ENCODE peak calls at places on chromosomes 2 and 18, in five cellular contexts. One of them, this sample, is unnamed.

GRCh38 chr2:165568361-165568760 is 98.9 kb downstream of the CSRNP3 start:
- DNase-seq in GM23338: no peak
- DNase-seq in psoas muscle: no peak
- DNase-seq in RWPE1: no peak
- DNase-seq in left ventricle myocardium inferior: no peak
- DNase-seq in this sample: no peak

GRCh38 chr2:206521612-206522011 is 78.3 kb downstream of the ADAM23 start:
- DNase-seq in RWPE1: no peak
- DNase-seq in GM23338: no peak
- DNase-seq in psoas muscle: no peak
- DNase-seq in left ventricle myocardium inferior: no peak
- DNase-seq in this sample: no peak

GRCh38 chr2:29766191-29766590 is 155.2 kb downstream of the ALK start:
- DNase-seq in psoas muscle: no peak
- DNase-seq in left ventricle myocardium inferior: no peak
- DNase-seq in RWPE1: peak; percentile 23
- DNase-seq in GM23338: no peak
- DNase-seq in this sample: peak; percentile 79

GRCh38 chr2:2012505-2012904 is 268.2 kb upstream of the PXDN start:
- DNase-seq in psoas muscle: no peak
- DNase-seq in left ventricle myocardium inferior: peak; percentile 16
- DNase-seq in GM23338: no peak
- DNase-seq in RWPE1: no peak
- DNase-seq in this sample: no peak

GRCh38 chr18:36441426-36441870 is 143.9 kb downstream of the FHOD3 start:
- DNase-seq in GM23338: no peak
- DNase-seq in left ventricle myocardium inferior: no peak
- DNase-seq in RWPE1: no peak
- DNase-seq in psoas muscle: no peak
- DNase-seq in this sample: peak; percentile 55

GRCh38 chr18:75735291-75735690 is 307.8 kb upstream of the SMIM21 start:
- DNase-seq in GM23338: no peak
- DNase-seq in psoas muscle: no peak
- DNase-seq in left ventricle myocardium inferior: no peak
- DNase-seq in RWPE1: no peak
- DNase-seq in this sample: no peak

GRCh38 chr18:54251606-54252400 is 17.5 kb upstream of the POLI start:
- DNase-seq in psoas muscle: no peak
- DNase-seq in RWPE1: no peak
- DNase-seq in GM23338: no peak
- DNase-seq in left ventricle myocardium inferior: no peak
- DNase-seq in this sample: no peak

GRCh38 chr2:174951746-174952145 is 53.4 kb downstream of the CHN1 start:
- DNase-seq in left ventricle myocardium inferior: no peak
- DNase-seq in psoas muscle: no peak
- DNase-seq in RWPE1: no peak
- DNase-seq in GM23338: no peak
- DNase-seq in this sample: peak; percentile 31

GRCh38 chr2:237128026-237128703 is 42.5 kb downstream of the COPS8 start:
- DNase-seq in left ventricle myocardium inferior: peak; percentile 86
- DNase-seq in GM23338: peak; percentile 28
- DNase-seq in psoas muscle: peak; percentile 93
- DNase-seq in RWPE1: peak; percentile 97
- DNase-seq in this sample: peak; percentile 99

GRCh38 chr18:61394983-61395382 is 61.8 kb downstream of the CDH20 start:
- DNase-seq in psoas muscle: no peak
- DNase-seq in left ventricle myocardium inferior: no peak
- DNase-seq in GM23338: no peak
- DNase-seq in RWPE1: no peak
- DNase-seq in this sample: peak; percentile 39

GRCh38 chr18:55268146-55268545 is 308.9 kb upstream of the CCDC68 start:
- DNase-seq in GM23338: no peak
- DNase-seq in RWPE1: no peak
- DNase-seq in psoas muscle: no peak
- DNase-seq in left ventricle myocardium inferior: no peak
- DNase-seq in this sample: no peak

GRCh38 chr2:219506802-219507554 is 7.3 kb upstream of the ASIC4 start:
- DNase-seq in GM23338: peak; percentile 73
- DNase-seq in psoas muscle: no peak
- DNase-seq in RWPE1: no peak
- DNase-seq in left ventricle myocardium inferior: no peak
- DNase-seq in this sample: no peak

GRCh38 chr2:6876299-6876698 is 1.3 kb upstream of the RSAD2 start:
- DNase-seq in left ventricle myocardium inferior: no peak
- DNase-seq in GM23338: no peak
- DNase-seq in psoas muscle: no peak
- DNase-seq in RWPE1: no peak
- DNase-seq in this sample: no peak

GRCh38 chr18:10439898-10440297 is 14.5 kb upstream of the APCDD1 start:
- DNase-seq in GM23338: no peak
- DNase-seq in left ventricle myocardium inferior: no peak
- DNase-seq in RWPE1: no peak
- DNase-seq in psoas muscle: no peak
- DNase-seq in this sample: no peak

GRCh38 chr2:240225660-240226475 is 85.4 kb upstream of the OTOS start:
- DNase-seq in RWPE1: no peak
- DNase-seq in GM23338: no peak
- DNase-seq in left ventricle myocardium inferior: no peak
- DNase-seq in psoas muscle: no peak
- DNase-seq in this sample: no peak

GRCh38 chr2:237600205-237600846 is 9.8 kb upstream of the RAB17 start:
- DNase-seq in RWPE1: no peak
- DNase-seq in GM23338: no peak
- DNase-seq in psoas muscle: peak; percentile 64
- DNase-seq in left ventricle myocardium inferior: peak; percentile 62
- DNase-seq in this sample: peak; percentile 84

GRCh38 chr2:205280630-205281225 is 401.6 kb upstream of the NRP2 start:
- DNase-seq in left ventricle myocardium inferior: no peak
- DNase-seq in RWPE1: no peak
- DNase-seq in GM23338: no peak
- DNase-seq in psoas muscle: no peak
- DNase-seq in this sample: no peak

GRCh38 chr2:161990741-161991140 is 83.3 kb downstream of the DPP4 start:
- DNase-seq in left ventricle myocardium inferior: no peak
- DNase-seq in RWPE1: peak; percentile 79
- DNase-seq in GM23338: no peak
- DNase-seq in psoas muscle: no peak
- DNase-seq in this sample: peak; percentile 93

GRCh38 chr18:44729631-44730101 is 49.0 kb downstream of the SETBP1 start:
- DNase-seq in psoas muscle: no peak
- DNase-seq in RWPE1: no peak
- DNase-seq in GM23338: no peak
- DNase-seq in left ventricle myocardium inferior: no peak
- DNase-seq in this sample: peak; percentile 95

GRCh38 chr2:78999410-78999809 is 26.1 kb upstream of the REG3G start:
- DNase-seq in left ventricle myocardium inferior: no peak
- DNase-seq in GM23338: peak; percentile 54
- DNase-seq in psoas muscle: no peak
- DNase-seq in RWPE1: peak; percentile 7
- DNase-seq in this sample: peak; percentile 35

GRCh38 chr2:133576714-133577113 is 8.5 kb upstream of the NCKAP5 start:
- DNase-seq in RWPE1: peak; percentile 20
- DNase-seq in left ventricle myocardium inferior: no peak
- DNase-seq in GM23338: no peak
- DNase-seq in psoas muscle: no peak
- DNase-seq in this sample: no peak

GRCh38 chr2:165586019-165586418 is 116.5 kb downstream of the CSRNP3 start:
- DNase-seq in GM23338: no peak
- DNase-seq in left ventricle myocardium inferior: no peak
- DNase-seq in RWPE1: peak; percentile 13
- DNase-seq in psoas muscle: no peak
- DNase-seq in this sample: no peak

DNA sequence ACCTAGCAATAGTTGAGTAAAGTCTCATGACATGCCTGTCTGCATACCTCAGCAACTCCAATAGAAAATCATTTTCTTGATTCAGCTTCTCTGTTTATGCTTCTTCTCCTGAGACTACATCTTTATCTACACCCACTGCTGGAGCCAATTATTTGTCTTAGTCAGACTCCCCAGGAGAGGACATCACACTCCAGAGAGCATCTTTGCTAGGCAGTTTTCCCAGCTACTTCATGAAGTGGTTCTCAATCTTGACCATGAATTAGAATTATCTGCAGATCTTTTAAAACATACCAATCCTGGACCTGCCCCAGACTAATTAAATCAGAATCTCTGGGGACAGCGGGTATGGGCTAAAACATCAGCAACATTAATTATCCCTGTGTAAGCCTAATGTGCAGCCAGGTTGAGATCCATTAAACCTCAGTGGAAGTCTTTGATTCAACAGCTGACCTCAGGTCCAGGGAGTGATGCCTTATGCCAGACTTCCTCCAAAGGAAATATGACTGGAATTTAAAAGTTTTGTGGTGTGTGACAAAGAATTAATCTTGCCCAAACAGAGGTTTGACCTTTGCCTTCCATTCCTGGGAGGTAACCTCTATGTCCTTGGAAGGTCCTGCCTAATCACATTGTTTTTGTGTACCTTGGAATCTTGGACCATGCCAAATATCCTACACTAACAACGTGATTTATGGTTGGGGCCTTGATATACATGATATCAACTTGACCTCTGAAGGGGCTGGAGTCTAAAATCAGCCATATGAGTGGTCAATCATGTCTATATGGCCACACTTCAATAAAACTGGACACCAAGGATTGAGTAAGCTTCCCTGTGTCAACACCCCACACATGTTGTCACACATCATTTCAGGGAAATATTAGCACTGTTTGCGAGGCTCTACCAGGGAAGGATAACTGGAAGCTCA is 99.3 kb upstream of the DNAJC10 start:
- DNase-seq in GM23338: no peak
- DNase-seq in left ventricle myocardium inferior: no peak
- DNase-seq in RWPE1: no peak
- DNase-seq in psoas muscle: no peak
- DNase-seq in this sample: peak; percentile 92
- H3K27ac ChIP-seq in GM23338: no peak overlapping the region
- H3K27ac ChIP-seq in left ventricle myocardium inferior: no peak overlapping the region
- H3K27ac ChIP-seq in RWPE1: no peak overlapping the region
- H3K27ac ChIP-seq in psoas muscle: no peak overlapping the region
- H3K27ac ChIP-seq in this sample: peak overlapping the region; percentile 68

GRCh38 chr2:33134086-33134763 is 187.5 kb downstream of the LTBP1 start:
- DNase-seq in RWPE1: peak; percentile 71
- DNase-seq in left ventricle myocardium inferior: peak; percentile 51
- DNase-seq in GM23338: peak; percentile 10
- DNase-seq in psoas muscle: peak; percentile 65
- DNase-seq in this sample: peak; percentile 97
- H3K27ac ChIP-seq in RWPE1: peak overlapping the region; percentile 86
- H3K27ac ChIP-seq in left ventricle myocardium inferior: peak overlapping the region; percentile 86
- H3K27ac ChIP-seq in GM23338: no peak overlapping the region
- H3K27ac ChIP-seq in psoas muscle: peak overlapping the region; percentile 83
- H3K27ac ChIP-seq in this sample: peak overlapping the region; percentile 87

GRCh38 chr2:85523062-85523905 is 15.7 kb upstream of the MAT2A start:
- DNase-seq in RWPE1: no peak
- DNase-seq in left ventricle myocardium inferior: no peak
- DNase-seq in psoas muscle: no peak
- DNase-seq in GM23338: no peak
- DNase-seq in this sample: no peak

GRCh38 chr2:85525029-85525428 is 13.9 kb upstream of the MAT2A start:
- DNase-seq in left ventricle myocardium inferior: no peak
- DNase-seq in RWPE1: no peak
- DNase-seq in GM23338: no peak
- DNase-seq in psoas muscle: no peak
- DNase-seq in this sample: no peak

GRCh38 chr2:85523906-85524566 is 14.9 kb upstream of the MAT2A start:
- DNase-seq in RWPE1: no peak
- DNase-seq in psoas muscle: no peak
- DNase-seq in left ventricle myocardium inferior: no peak
- DNase-seq in GM23338: no peak
- DNase-seq in this sample: peak; percentile 27

GRCh38 chr2:85525567-85525966 is 13.4 kb upstream of the MAT2A start:
- DNase-seq in GM23338: no peak
- DNase-seq in RWPE1: no peak
- DNase-seq in left ventricle myocardium inferior: no peak
- DNase-seq in psoas muscle: no peak
- DNase-seq in this sample: no peak

GRCh38 chr2:85524567-85524923 is 14.4 kb upstream of the MAT2A start:
- DNase-seq in psoas muscle: no peak
- DNase-seq in GM23338: peak; percentile 43
- DNase-seq in left ventricle myocardium inferior: no peak
- DNase-seq in RWPE1: no peak
- DNase-seq in this sample: no peak
- H3K27ac ChIP-seq in psoas muscle: no peak overlapping the region
- H3K27ac ChIP-seq in GM23338: no peak overlapping the region
- H3K27ac ChIP-seq in left ventricle myocardium inferior: peak overlapping the region; percentile 81
- H3K27ac ChIP-seq in RWPE1: peak overlapping the region; percentile 4
- H3K27ac ChIP-seq in this sample: no peak overlapping the region

GRCh38 chr2:158481116-158481515 is 24.4 kb downstream of the PKP4 start:
- DNase-seq in psoas muscle: no peak
- DNase-seq in GM23338: no peak
- DNase-seq in left ventricle myocardium inferior: no peak
- DNase-seq in RWPE1: no peak
- DNase-seq in this sample: no peak

GRCh38 chr2:158478237-158478636 is 21.5 kb downstream of the PKP4 start:
- DNase-seq in GM23338: no peak
- DNase-seq in left ventricle myocardium inferior: no peak
- DNase-seq in RWPE1: no peak
- DNase-seq in psoas muscle: no peak
- DNase-seq in this sample: no peak

GRCh38 chr2:158473719-158474392 is 17.1 kb downstream of the PKP4 start:
- DNase-seq in left ventricle myocardium inferior: no peak
- DNase-seq in GM23338: peak; percentile 72
- DNase-seq in psoas muscle: no peak
- DNase-seq in RWPE1: no peak
- DNase-seq in this sample: no peak

GRCh38 chr2:158482594-158482993 is 25.8 kb downstream of the PKP4 start:
- DNase-seq in left ventricle myocardium inferior: no peak
- DNase-seq in RWPE1: no peak
- DNase-seq in psoas muscle: no peak
- DNase-seq in GM23338: no peak
- DNase-seq in this sample: peak; percentile 20

DNA sequence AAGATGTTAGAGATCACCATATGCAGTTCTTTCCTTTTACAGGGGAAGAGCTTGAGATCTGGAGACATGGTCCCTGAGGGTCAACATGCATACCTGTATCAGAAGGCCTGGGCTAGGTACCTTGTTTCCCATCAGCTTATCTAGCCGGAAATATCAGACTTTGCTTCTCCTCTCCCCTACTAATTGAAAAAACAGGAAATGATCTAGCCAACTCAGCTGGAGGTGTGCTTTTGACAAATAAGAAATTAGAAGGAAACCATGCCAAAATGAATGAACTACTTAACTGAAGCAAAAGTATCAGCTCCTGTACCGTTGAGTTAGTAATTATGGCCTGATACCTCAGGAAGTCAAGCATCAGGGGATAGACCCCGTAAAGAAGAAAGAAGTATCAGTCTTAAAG is 20.4 kb downstream of the PKP4 start:
- DNase-seq in left ventricle myocardium inferior: no peak
- DNase-seq in GM23338: no peak
- DNase-seq in RWPE1: no peak
- DNase-seq in psoas muscle: no peak
- DNase-seq in this sample: no peak
- H3K27ac ChIP-seq in left ventricle myocardium inferior: peak overlapping the region; percentile 38
- H3K27ac ChIP-seq in GM23338: no peak overlapping the region
- H3K27ac ChIP-seq in RWPE1: no peak overlapping the region
- H3K27ac ChIP-seq in psoas muscle: no peak overlapping the region
- H3K27ac ChIP-seq in this sample: no peak overlapping the region

This sample was measured in GM23248.